ENCODE peak calls at places on chromosomes 6 and 20, in nine cellular contexts. K is choroid plexus epithelial cell; E is HFFc6; O is NCI-H526 treated with DMSO at 0.1 percent for 48 hours; I is fibroblast of mammary gland; M is HEK293T; J is skeletal muscle cell; P is fibroblast of the aortic adventitia; U is naive thymus-derived CD8-positive, alpha-beta T cell. S is an unnamed sample.
A peak's percentile ranks its signal among the peaks of the same experiment; 100 is the strongest.

GRCh38 chr6:142838821-142839685 is 105.9 kb downstream of the HIVEP2 start:
- DNase-seq in K (peak; percentile 52), J (no peak), I (peak; percentile 76), O (no peak), U (no peak), P (peak; percentile 25), E (peak; percentile 54), M (no peak), S (no peak)

GRCh38 chr6:20877008-20877937 is 343.0 kb downstream of the CDKAL1 start:
- DNase-seq in J (peak; percentile 85), O (peak; percentile 16), M (no peak), P (peak; percentile 84), E (peak; percentile 94), K (peak; percentile 96), U (no peak), I (peak; percentile 97), S (peak; percentile 36)

GRCh38 chr20:44632103-44632752 is 19.3 kb downstream of the ADA start:
- DNase-seq in U (no peak), M (no peak), P (no peak), E (no peak), J (no peak), O (no peak), I (no peak), K (no peak), S (no peak)

GRCh38 chr6:46521464-46521971 is 30.3 kb upstream of the RCAN2 start:
- DNase-seq in I (peak; percentile 33), P (peak; percentile 71), U (no peak), E (no peak), K (peak; percentile 67), J (no peak), M (no peak), O (no peak), S (no peak)

GRCh38 chr20:400451-401275 is 7.4 kb upstream of the RBCK1 start:
- DNase-seq in E (no peak), P (no peak), M (no peak), U (no peak), J (no peak), K (no peak), O (no peak), I (no peak), S (no peak)

GRCh38 chr20:38842558-38842981 is 37.1 kb downstream of the PPP1R16B start:
- DNase-seq in O (no peak), E (no peak), K (no peak), M (no peak), P (no peak), I (no peak), J (no peak), U (no peak), S (no peak)

GRCh38 chr6:2763876-2764540 is 1.2 kb upstream of the WRNIP1 start:
- DNase-seq in O (no peak), U (no peak), P (no peak), J (no peak), M (no peak), I (no peak), E (no peak), K (no peak), S (no peak)

GRCh38 chr20:38270869-38271608 is 10.5 kb upstream of the KIAA1755 start:
- DNase-seq in I (peak; percentile 99), E (peak; percentile 89), O (no peak), M (no peak), U (no peak), K (peak; percentile 99), J (peak; percentile 95), P (peak; percentile 99), S (no peak)

GRCh38 chr20:23231561-23232218 is 118.9 kb upstream of the NXT1 start:
- DNase-seq in J (no peak), E (peak; percentile 46), U (no peak), I (peak; percentile 81), P (peak; percentile 71), K (peak; percentile 54), O (no peak), M (no peak), S (no peak)

GRCh38 chr6:84767591-84768201 is 3.3 kb upstream of the TBX18 start:
- DNase-seq in O (no peak), P (no peak), U (no peak), K (no peak), I (no peak), M (no peak), E (no peak), J (no peak), S (no peak)

GRCh38 chr20:33209789-33210188 is 7.4 kb upstream of the BPIFA3 start:
- DNase-seq in O (no peak), P (peak; percentile 61), I (peak; percentile 49), K (peak; percentile 71), E (peak; percentile 38), M (peak; percentile 78), U (peak; percentile 22), J (peak; percentile 4), S (peak; percentile 68)

GRCh38 chr20:4484431-4485057 is 237.2 kb upstream of the PRND start:
- DNase-seq in P (no peak), U (no peak), I (no peak), M (no peak), E (no peak), J (no peak), O (no peak), K (no peak), S (no peak)

GRCh38 chr6:18155273-18155863 is at the start of gene KDM1B:
- DNase-seq in U (no peak), E (peak; percentile 98), J (peak; percentile 94), P (peak; percentile 97), I (peak; percentile 96), K (peak; percentile 99), M (peak; percentile 99), O (peak; percentile 96), S (peak; percentile 84)

GRCh38 chr20:51565741-51566140 is 23.2 kb upstream of the NFATC2 start:
- DNase-seq in U (no peak), E (peak; percentile 64), O (no peak), M (no peak), J (no peak), K (peak; percentile 43), P (peak; percentile 61), I (peak; percentile 50), S (no peak)

GRCh38 chr20:4230651-4231050 is 215.3 kb upstream of the RNF24 start:
- DNase-seq in O (no peak), P (no peak), I (no peak), U (no peak), J (no peak), M (no peak), E (no peak), K (no peak), S (no peak)

GRCh38 chr20:57435105-57435497 is 43.9 kb downstream of the RBM38 start:
- DNase-seq in J (no peak), P (no peak), U (no peak), M (no peak), O (no peak), I (no peak), K (peak; percentile 12), E (no peak), S (no peak)

S was measured in HuH-7.5.